ENCODE peak calls at places on chromosomes 4 and X, in seven cellular contexts. U is K562, G is endothelial cell of umbilical vein, N is SK-N-SH, Z is HepG2, P is H1, F is GM12878. V is an unnamed sample. For H3K36me3, the result is how much of the 10 kb centered on the place peaks cover.

GRCh38 chrX:120677017-120677652 is 47.3 kb upstream of the C1GALT1C1 start:
- DNase-seq in U (no peak), G (no peak), N (no peak), Z (no peak), P (no peak), F (no peak), V (no peak)

GRCh38 chr4:161317000-161317399 is 846.8 kb downstream of the FSTL5 start:
- DNase-seq in U (no peak), G (no peak), N (no peak), Z (no peak), P (no peak), F (no peak), V (no peak)

GRCh38 chrX:136646602-136647239 is 1.2 kb upstream of the CD40LG start:
- DNase-seq in U (no peak), G (no peak), N (no peak), Z (no peak), P (no peak), F (no peak), V (no peak)

GRCh38 chrX:129875669-129876068 is 30.3 kb upstream of the UTP14A start:
- DNase-seq in U (no peak), G (no peak), N (no peak), Z (no peak), P (no peak), F (no peak), V (no peak)

GRCh38 chr4:121989715-121990114 is 37.9 kb upstream of the TRPC3 start:
- DNase-seq in U (peak), G (peak), N (no peak), Z (no peak), P (no peak), F (no peak), V (peak)

GRCh38 chr4:108166441-108167315 is 2.1 kb downstream of the LEF1 start:
- DNase-seq in U (peak), G (no peak), N (peak), Z (peak), P (peak), F (no peak), V (no peak)

GRCh38 chrX:117744958-117745357 is 371.7 kb downstream of the KLHL13 start:
- DNase-seq in U (no peak), G (no peak), N (no peak), Z (no peak), P (no peak), F (no peak), V (no peak)

GRCh38 chr4:76279462-76279861 is 27.1 kb upstream of the STBD1 start:
- DNase-seq in U (no peak), G (no peak), N (no peak), Z (no peak), P (no peak), F (no peak), V (no peak)

GRCh38 chr4:132344924-132345828 is 803.9 kb upstream of the PCDH10 start:
- DNase-seq in U (peak), G (no peak), N (peak), Z (no peak), P (no peak), F (no peak), V (no peak)

GRCh38 chr4:27308379-27308778 is 447.7 kb downstream of the STIM2 start:
- DNase-seq in U (no peak), G (no peak), N (no peak), Z (no peak), P (no peak), F (no peak), V (no peak)

GRCh38 chr4:19927381-19927780 is 324.3 kb upstream of the SLIT2 start:
- DNase-seq in U (no peak), G (no peak), N (no peak), Z (no peak), P (no peak), F (no peak), V (no peak)

GRCh38 chrX:16785247-16786138 is 773 bp upstream of the TXLNG start:
- DNase-seq in U (no peak), G (no peak), N (peak), Z (no peak), P (no peak), F (no peak), V (no peak)

GRCh38 chr4:17336524-17336941 is 175.4 kb downstream of the QDPR start:
- DNase-seq in U (no peak), G (peak), N (no peak), Z (peak), P (no peak), F (peak), V (peak)

GRCh38 chrX:41877167-41877566 is 46.2 kb downstream of the CASK start:
- DNase-seq in U (no peak), G (no peak), N (no peak), Z (peak), P (no peak), F (no peak), V (no peak)

GRCh38 chrX:140057001-140057411 is 91.7 kb upstream of the CXorf66 start:
- DNase-seq in U (peak), G (peak), N (peak), Z (peak), P (peak), F (peak), V (peak)

GRCh38 chrX:39972340-39972739 is 125.4 kb downstream of the BCOR start:
- DNase-seq in U (no peak), G (no peak), N (no peak), Z (no peak), P (no peak), F (no peak), V (no peak)

GRCh38 chr4:152398060-152398459 is 137.8 kb downstream of the FBXW7 start:
- DNase-seq in U (peak), G (no peak), N (peak), Z (peak), P (no peak), F (no peak), V (no peak)

GRCh38 chrX:153926863-153927685 is 1.0 kb upstream of the ARHGAP4 start:
- DNase-seq in U (peak), G (peak), N (peak), Z (peak), P (no peak), F (peak), V (no peak)

GRCh38 chr4:151627491-151627890 is 133.3 kb downstream of the GATB start:
- DNase-seq in U (no peak), G (no peak), N (no peak), Z (no peak), P (no peak), F (no peak), V (no peak)

GRCh38 chr4:98284640-98285046 is 23.5 kb downstream of the RAP1GDS1 start:
- DNase-seq in U (no peak), G (no peak), N (no peak), Z (no peak), P (no peak), F (no peak), V (peak)

GRCh38 chr4:54187148-54187547 is 41.9 kb upstream of the PDGFRA start:
- DNase-seq in U (no peak), G (peak), N (no peak), Z (no peak), P (no peak), F (no peak), V (no peak)

GRCh38 chr4:87151730-87152129 is 68.7 kb downstream of the KLHL8 start:
- DNase-seq in U (no peak), G (peak), N (no peak), Z (no peak), P (no peak), F (no peak), V (no peak)

GRCh38 chr4:95541094-95541493 is 7.7 kb downstream of the UNC5C start:
- DNase-seq in U (no peak), G (no peak), N (no peak), Z (no peak), P (no peak), F (no peak), V (no peak)

GRCh38 chr4:2852481-2852881 is 8.8 kb downstream of the ADD1 start:
- DNase-seq in U (peak), G (no peak), N (no peak), Z (no peak), P (no peak), F (peak), V (no peak)

GRCh38 chrX:2829066-2829430 is 318 bp downstream of the GYG2 start:
- DNase-seq in U (no peak), G (no peak), N (peak), Z (no peak), P (peak), F (no peak), V (no peak)

GRCh38 chrX:69284491-69284890 is 119.2 kb upstream of the PJA1 start:
- DNase-seq in U (no peak), G (no peak), N (no peak), Z (no peak), P (no peak), F (no peak), V (no peak)

GRCh38 chr4:36220776-36221175 is 23.5 kb downstream of the ARAP2 start:
- DNase-seq in U (no peak), G (no peak), N (no peak), Z (no peak), P (no peak), F (no peak), V (no peak)

GRCh38 chr4:184688447-184688846 is 38.9 kb downstream of the PRIMPOL start:
- DNase-seq in U (no peak), G (peak), N (no peak), Z (no peak), P (no peak), F (no peak), V (peak)

GRCh38 chr4:48831532-48832015 is 686 bp downstream of the OCIAD1 start:
- DNase-seq in U (no peak), G (peak), N (no peak), Z (no peak), P (no peak), F (peak), V (no peak)

GRCh38 chr4:110197421-110198398 is 705 bp downstream of the ELOVL6 start:
- DNase-seq in U (peak), G (peak), N (peak), Z (no peak), P (peak), F (no peak), V (no peak)

GRCh38 chrX:70577442-70577841 is 132.8 kb downstream of the DLG3 start:
- DNase-seq in U (no peak), G (no peak), N (no peak), Z (no peak), P (no peak), F (no peak), V (no peak)

GRCh38 chr4:84958434-84958833 is 8.1 kb downstream of the WDFY3 start:
- DNase-seq in U (no peak), G (no peak), N (no peak), Z (no peak), P (no peak), F (no peak), V (no peak)

GRCh38 chrX:111409326-111409725 is 2.7 kb downstream of the DCX start:
- DNase-seq in U (no peak), G (no peak), N (no peak), Z (no peak), P (no peak), F (no peak), V (no peak)
- H3K9ac ChIP-seq in U (no peak), G (no peak), N (no peak), Z (no peak), P (no peak), F (no peak), V (no peak)

GRCh38 chr4:896216-896615 is 35.9 kb downstream of the GAK start:
- DNase-seq in U (no peak), G (no peak), N (no peak), Z (no peak), P (no peak), F (no peak), V (no peak)
- H3K36me3 ChIP-seq in U (half or more), G (under half), N (under half), Z (under half), P (under half), F (under half), V (under half)

GRCh38 chr4:81378398-81378797 is 93.3 kb downstream of the RASGEF1B start:
- DNase-seq in U (no peak), G (no peak), N (no peak), Z (no peak), P (no peak), F (no peak), V (no peak)
- TF ChIP-seq MAX in U (no peak), G (no peak), N (no peak), Z (no peak), P (no peak), F (no peak), V (no peak)

GRCh38 chr4:168737441-168738176 is 240.8 kb downstream of the PALLD start:
- DNase-seq in U (no peak), G (no peak), N (no peak), Z (no peak), P (no peak), F (no peak), V (no peak)

GRCh38 chr4:168734703-168735688 is 238.1 kb downstream of the PALLD start:
- DNase-seq in U (no peak), G (no peak), N (no peak), Z (no peak), P (no peak), F (no peak), V (no peak)

GRCh38 chr4:168732714-168733113 is 235.9 kb downstream of the PALLD start:
- DNase-seq in U (no peak), G (no peak), N (no peak), Z (no peak), P (no peak), F (no peak), V (no peak)

GRCh38 chr4:168736831-168737230 is 240.0 kb downstream of the PALLD start:
- DNase-seq in U (no peak), G (no peak), N (no peak), Z (no peak), P (no peak), F (no peak), V (no peak)

DNA sequence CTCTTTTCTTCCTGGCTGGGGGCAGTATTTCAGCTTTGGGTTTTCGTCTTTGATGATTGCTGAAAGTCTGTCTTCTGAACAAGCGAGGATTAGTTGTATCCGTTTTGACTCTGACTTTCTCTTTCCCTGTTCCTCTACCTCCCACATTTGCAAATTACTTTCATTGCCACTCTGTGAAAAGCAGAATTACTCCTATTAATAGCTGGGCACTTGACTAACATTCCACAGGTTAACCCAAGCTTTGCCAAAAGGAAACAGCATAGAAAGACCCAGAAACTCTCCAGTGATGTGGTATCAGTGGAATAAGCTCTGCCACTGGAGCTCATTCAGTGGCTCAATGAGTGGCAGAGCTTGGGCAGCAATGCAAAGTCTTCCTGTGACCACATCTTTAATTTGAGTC is 238.9 kb downstream of the PALLD start:
- DNase-seq in U (no peak), G (no peak), N (no peak), Z (no peak), P (no peak), F (no peak), V (no peak)
- H3K9ac ChIP-seq in U (no peak), G (no peak), N (no peak), Z (no peak), P (no peak), F (no peak), V (no peak)

GRCh38 chr4:6873291-6873690 is 36.3 kb upstream of the TBC1D14 start:
- DNase-seq in U (no peak), G (peak), N (no peak), Z (no peak), P (no peak), F (no peak), V (no peak)

GRCh38 chr4:6873792-6874461 is 35.7 kb upstream of the TBC1D14 start:
- DNase-seq in U (peak), G (peak), N (peak), Z (peak), P (peak), F (no peak), V (peak)

GRCh38 chr4:6876440-6876839 is 33.2 kb upstream of the TBC1D14 start:
- DNase-seq in U (no peak), G (no peak), N (no peak), Z (no peak), P (no peak), F (no peak), V (no peak)

GRCh38 chr4:6877070-6877469 is 32.6 kb upstream of the TBC1D14 start:
- DNase-seq in U (no peak), G (no peak), N (no peak), Z (no peak), P (no peak), F (no peak), V (no peak)

DNA sequence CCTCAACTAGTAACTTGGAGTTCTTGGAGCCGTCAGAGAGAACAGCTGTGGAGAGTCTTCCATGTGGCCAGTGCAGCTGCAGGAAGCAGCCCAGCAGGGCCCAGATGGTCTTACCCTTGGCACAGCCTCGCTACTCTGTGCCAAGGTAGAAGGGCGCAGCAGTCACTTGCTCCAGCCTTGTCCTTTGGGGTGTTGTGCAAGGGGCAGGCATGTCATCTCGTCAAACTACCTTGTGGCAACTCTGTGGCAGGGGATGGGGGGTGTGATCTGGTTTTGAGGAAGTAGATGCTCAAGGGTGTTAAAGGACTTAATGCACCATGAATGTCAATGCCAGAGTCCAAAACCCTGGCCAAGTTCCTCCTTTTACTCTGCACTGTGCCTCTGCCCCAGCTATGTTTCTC is 34.2 kb upstream of the TBC1D14 start:
- DNase-seq in U (no peak), G (no peak), N (no peak), Z (no peak), P (no peak), F (no peak), V (no peak)
- H3K36me3 ChIP-seq in U (half or more), G (under half), N (under half), Z (half or more), P (under half), F (under half), V (under half)

GRCh38 chr4:37816719-37817118 is 9.8 kb upstream of the PGM2 start:
- DNase-seq in U (no peak), G (no peak), N (no peak), Z (no peak), P (no peak), F (no peak), V (no peak)

GRCh38 chr4:37816006-37816405 is 10.5 kb upstream of the PGM2 start:
- DNase-seq in U (no peak), G (no peak), N (no peak), Z (no peak), P (no peak), F (no peak), V (no peak)

GRCh38 chr4:37815591-37815990 is 10.9 kb upstream of the PGM2 start:
- DNase-seq in U (no peak), G (no peak), N (no peak), Z (no peak), P (no peak), F (no peak), V (no peak)

GRCh38 chr4:37812713-37813112 is 13.8 kb upstream of the PGM2 start:
- DNase-seq in U (no peak), G (peak), N (no peak), Z (no peak), P (no peak), F (no peak), V (no peak)
- TF ChIP-seq MAX in U (no peak), G (no peak), N (no peak), Z (no peak), P (no peak), F (no peak), V (no peak)